ENCODE peak calls at places on chromosomes 13 and 19, in four cellular contexts. N is ascending aorta, O is neural progenitor cell, Y is fibroblast of pulmonary artery. S is an unnamed sample.

GRCh38 chr19:53183146-53183545 is 10.0 kb downstream of the ZNF665 start:
- DNase-seq in N (no peak), O (no peak), Y (no peak), S (no peak)

GRCh38 chr19:32543107-32543900 is 37.7 kb upstream of the PDCD5 start:
- DNase-seq in N (no peak), O (no peak), Y (no peak), S (no peak)

GRCh38 chr19:35038623-35039512 is 2.7 kb upstream of the HPN start:
- DNase-seq in N (no peak), O (no peak), Y (no peak), S (no peak)

GRCh38 chr19:11479090-11479469 is 1.8 kb downstream of the ELAVL3 start:
- DNase-seq in N (no peak), O (no peak), Y (no peak), S (no peak)

GRCh38 chr13:57877596-57877995 is 246.1 kb downstream of the PCDH17 start:
- DNase-seq in N (no peak), O (no peak), Y (no peak), S (peak)

GRCh38 chr19:47369923-47370625 is 21.0 kb downstream of the DHX34 start:
- DNase-seq in N (no peak), O (no peak), Y (peak), S (peak)

GRCh38 chr13:58594978-58595600 is 963.5 kb downstream of the PCDH17 start:
- DNase-seq in N (no peak), O (no peak), Y (no peak), S (no peak)

GRCh38 chr19:32241957-32242710 is 103.3 kb upstream of the ZNF507 start:
- DNase-seq in N (no peak), O (no peak), Y (no peak), S (no peak)

GRCh38 chr13:102870677-102871415 is 25.0 kb downstream of the ERCC5 start:
- DNase-seq in N (no peak), O (peak), Y (peak), S (no peak)

GRCh38 chr13:72599148-72599743 is 128.2 kb downstream of the MZT1 start:
- DNase-seq in N (no peak), O (no peak), Y (no peak), S (no peak)

GRCh38 chr13:113820813-113821651 is 42.8 kb downstream of the GAS6 start:
- DNase-seq in N (peak), O (no peak), Y (peak), S (peak)

GRCh38 chr19:50695251-50696064 is 24.1 kb downstream of the SHANK1 start:
- DNase-seq in N (no peak), O (peak), Y (peak), S (no peak)

GRCh38 chr19:27676334-27676733 is 1536.6 kb downstream of the UQCRFS1 start:
- DNase-seq in N (no peak), O (no peak), Y (no peak), S (no peak)

GRCh38 chr13:75895168-75895567 is 259.0 kb downstream of the LMO7 start:
- DNase-seq in N (no peak), O (no peak), Y (no peak), S (no peak)

GRCh38 chr13:102452831-102453230 is 51.0 kb upstream of the FGF14 start:
- DNase-seq in N (no peak), O (no peak), Y (no peak), S (peak)

GRCh38 chr13:85798999-85799646 is at the start of gene SLITRK6:
- DNase-seq in N (no peak), O (peak), Y (peak), S (peak)

GRCh38 chr19:57465680-57466381 is 8.9 kb upstream of the VN1R1 start:
- DNase-seq in N (no peak), O (peak), Y (peak), S (no peak)

GRCh38 chr19:40229484-40229883 is 3.0 kb upstream of the CCNP start:
- DNase-seq in N (no peak), O (no peak), Y (no peak), S (no peak)

GRCh38 chr19:49807888-49808675 is 5.0 kb downstream of the FUZ start:
- DNase-seq in N (no peak), O (no peak), Y (no peak), S (no peak)

GRCh38 chr19:17553256-17553655 is 2.2 kb upstream of the COLGALT1 start:
- DNase-seq in N (no peak), O (peak), Y (peak), S (peak)
- H3K4me3 ChIP-seq in N (no peak), O (no peak), Y (no peak), S (no peak)

GRCh38 chr19:44303976-44304568 is 753 bp downstream of the ZNF235 start:
- DNase-seq in N (no peak), O (peak), Y (no peak), S (peak)

GRCh38 chr19:44305457-44305856 is 632 bp upstream of the ZNF235 start:
- DNase-seq in N (no peak), O (no peak), Y (no peak), S (no peak)

GRCh38 chr19:44304659-44305193 is at the start of gene ZNF235:
- DNase-seq in N (peak), O (peak), Y (peak), S (peak)

GRCh38 chr19:44308011-44308410 is 3.2 kb upstream of the ZNF235 start:
- DNase-seq in N (no peak), O (no peak), Y (peak), S (no peak)

DNA sequence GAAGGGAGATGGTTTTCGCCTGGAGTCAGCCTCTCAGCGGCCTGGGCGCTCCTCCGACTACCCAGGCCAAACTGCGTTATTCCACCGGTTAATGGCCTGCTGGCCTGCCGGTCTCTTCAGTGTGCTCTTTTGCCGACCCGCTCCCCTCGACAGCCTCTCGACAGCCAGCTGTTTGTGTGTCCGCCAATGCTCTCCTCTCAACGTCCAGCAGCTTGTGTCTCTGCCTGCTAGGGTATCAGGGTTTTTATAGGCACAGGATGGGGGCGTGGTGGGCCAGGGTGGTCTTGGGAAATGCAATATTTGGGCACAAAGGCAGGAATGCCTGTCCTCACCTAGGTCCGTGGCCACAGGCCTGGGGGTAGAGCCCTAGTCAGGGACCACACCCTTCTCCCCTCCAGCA is 1.5 kb upstream of the ZNF235 start:
- DNase-seq in N (no peak), O (no peak), Y (no peak), S (no peak)
- H3K4me3 ChIP-seq in N (no peak), O (no peak), Y (no peak), S (no peak)

DNA sequence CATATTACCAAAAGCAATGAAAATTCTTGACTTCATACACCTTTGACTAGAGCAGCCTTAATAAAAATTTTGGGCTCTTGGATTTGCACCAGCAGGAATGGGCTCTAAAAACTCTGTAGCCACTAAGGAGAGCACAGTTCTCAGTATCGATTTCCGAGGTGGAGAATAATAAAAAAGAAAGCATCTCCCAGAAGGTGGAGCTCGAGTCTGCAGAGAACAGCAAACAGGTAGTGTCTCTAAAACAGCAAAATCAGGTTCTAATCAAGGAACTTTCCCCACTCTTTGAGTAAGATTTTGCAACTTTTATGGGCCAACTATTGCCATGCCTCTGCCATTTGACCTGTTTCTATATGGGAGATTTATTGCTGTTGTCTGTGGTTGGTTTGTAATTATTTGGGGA is 258.7 kb upstream of the GPC6 start:
- DNase-seq in N (no peak), O (peak), Y (peak), S (no peak)
- H3K4me3 ChIP-seq in N (no peak), O (no peak), Y (no peak), S (no peak)

GRCh38 chr19:48618278-48618915 is 581 bp downstream of the RPL18 start:
- DNase-seq in N (no peak), O (no peak), Y (no peak), S (no peak)

GRCh38 chr19:48615145-48616040 is 517 bp upstream of the FAM83E start:
- DNase-seq in N (no peak), O (no peak), Y (no peak), S (no peak)

GRCh38 chr19:48616041-48616436 is 1.2 kb upstream of the FAM83E start:
- DNase-seq in N (no peak), O (no peak), Y (no peak), S (no peak)

GRCh38 chr19:48617146-48617937 is 1.6 kb downstream of the RPL18 start:
- DNase-seq in N (no peak), O (no peak), Y (no peak), S (no peak)

DNA sequence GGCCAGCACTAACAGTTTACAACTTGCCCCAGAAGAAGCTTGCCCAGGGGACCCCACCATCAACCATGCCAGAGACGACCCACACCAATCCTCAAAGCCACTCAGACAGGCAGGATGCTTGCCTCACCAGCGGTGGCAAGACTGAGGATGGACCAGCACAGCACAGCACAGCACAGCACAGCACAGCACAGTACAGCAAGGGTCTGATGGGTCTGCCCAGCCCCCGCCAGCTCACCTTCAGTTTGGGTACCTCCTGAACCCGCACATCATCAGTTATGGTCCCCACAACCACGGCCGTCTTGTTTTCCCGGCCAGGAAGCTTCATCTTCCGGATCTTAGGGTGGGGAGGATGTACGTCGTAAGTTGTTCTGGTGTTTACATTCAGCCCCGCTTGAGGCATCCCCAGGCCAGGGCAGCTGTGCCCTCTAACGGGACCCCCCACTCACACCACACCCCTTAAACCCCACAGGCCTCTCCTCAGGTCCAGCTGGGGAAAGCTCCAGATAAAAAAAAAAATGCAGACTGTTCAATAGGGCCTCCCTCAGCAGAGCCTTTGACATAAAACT is 1.7 kb upstream of the FAM83E start:
- DNase-seq in N (no peak), O (no peak), Y (no peak), S (no peak)
- H3K4me3 ChIP-seq in N (no peak), O (peak), Y (peak), S (no peak)

GRCh38 chr19:41925208-41926003 is 2.8 kb downstream of the ERFL start:
- DNase-seq in N (no peak), O (no peak), Y (no peak), S (no peak)

GRCh38 chr19:41927810-41928192 is 448 bp downstream of the ERFL start:
- DNase-seq in N (no peak), O (peak), Y (no peak), S (no peak)

GRCh38 chr19:41928221-41928683 is at the start of gene ERFL:
- DNase-seq in N (no peak), O (peak), Y (no peak), S (no peak)

GRCh38 chr19:41926028-41926860 is 2.0 kb downstream of the ERFL start:
- DNase-seq in N (no peak), O (peak), Y (no peak), S (no peak)

DNA sequence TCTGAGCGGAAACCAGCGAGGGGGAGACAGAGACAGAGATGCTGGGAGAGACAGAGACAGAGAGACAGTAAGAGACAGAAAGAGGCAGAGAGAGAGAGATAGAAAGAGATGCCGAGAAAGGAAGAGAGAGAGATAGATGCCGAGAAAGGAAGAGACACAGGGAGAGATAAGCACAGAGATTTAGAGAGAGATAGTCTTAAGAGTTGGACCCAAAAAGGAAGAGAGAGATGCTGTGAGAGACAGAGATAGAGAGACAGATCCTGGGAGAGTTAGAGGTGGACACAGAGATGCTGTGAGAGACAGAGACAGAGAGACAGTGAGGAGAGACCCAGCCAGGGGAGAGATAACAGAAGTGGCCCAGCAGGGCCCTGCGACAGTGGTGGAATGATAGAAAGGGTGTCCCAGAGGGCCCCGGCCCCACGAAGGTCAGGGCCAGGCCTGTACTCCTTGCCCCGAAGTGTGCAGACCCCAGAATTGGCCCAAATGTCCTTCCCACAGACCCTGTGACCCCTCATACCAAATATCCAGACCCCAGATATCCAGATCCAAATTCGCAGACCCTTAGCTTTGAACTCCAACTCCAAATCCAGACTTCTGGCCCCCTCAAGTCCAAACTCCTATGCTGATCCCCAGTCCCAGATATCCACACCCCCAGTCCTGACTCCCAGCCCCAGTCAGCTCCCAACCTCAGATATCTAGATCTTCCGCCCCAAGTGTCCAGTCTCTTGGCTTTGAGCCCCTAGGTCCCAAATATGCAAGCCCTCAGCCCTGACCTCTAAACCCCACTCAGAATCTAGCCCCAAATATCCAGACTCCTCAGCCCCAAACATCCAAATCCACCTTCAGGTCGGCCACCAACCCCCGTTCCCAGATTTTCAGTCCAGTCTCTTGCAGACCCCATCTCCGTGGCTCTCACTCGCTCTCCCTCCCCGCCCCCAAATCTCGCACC is 1.1 kb downstream of the ERFL start:
- DNase-seq in N (no peak), O (no peak), Y (no peak), S (no peak)
- H3K4me3 ChIP-seq in N (no peak), O (peak), Y (no peak), S (no peak)

GRCh38 chr19:15913384-15913783 is 15.5 kb upstream of the CYP4F2 start:
- DNase-seq in N (no peak), O (no peak), Y (no peak), S (no peak)
- H3K4me3 ChIP-seq in N (no peak), O (no peak), Y (no peak), S (no peak)

S was measured in skeletal muscle cell.